ENCODE peak calls at places on chromosomes 12 and 14, in four cellular contexts. J is body of pancreas, C is NB4, I is IMR-90. Z is an unnamed sample.
A peak's percentile ranks its signal among the peaks of the same experiment; 100 is the strongest.

GRCh38 chr12:53324779-53325538 is 3.5 kb upstream of the AAAS start:
- DNase-seq in C (peak; percentile 96), J (peak; percentile 93), I (peak; percentile 84), Z (peak; percentile 93)

GRCh38 chr12:109523071-109523470 is 45.6 kb downstream of the UBE3B start:
- DNase-seq in J (no peak), I (no peak), C (no peak), Z (no peak)

GRCh38 chr14:20327005-20327869 is 5.8 kb downstream of the CCNB1IP1 start:
- DNase-seq in C (peak; percentile 76), J (no peak), I (peak; percentile 72), Z (no peak)

GRCh38 chr12:94073441-94074051 is 74.8 kb upstream of the PLXNC1 start:
- DNase-seq in J (no peak), C (no peak), I (peak; percentile 21), Z (no peak)

GRCh38 chr12:54967461-54967860 is 17.1 kb downstream of the TESPA1 start:
- DNase-seq in I (no peak), J (peak; percentile 14), C (no peak), Z (peak; percentile 33)

GRCh38 chr12:75479963-75480461 is 543 bp upstream of the GLIPR1 start:
- DNase-seq in J (no peak), I (peak; percentile 81), C (peak; percentile 45), Z (no peak)

GRCh38 chr14:85061256-85061655 is 468.7 kb upstream of the FLRT2 start:
- DNase-seq in C (no peak), I (no peak), J (no peak), Z (no peak)

GRCh38 chr12:76551482-76551888 is 8.1 kb downstream of the OSBPL8 start:
- DNase-seq in J (no peak), C (no peak), I (no peak), Z (no peak)

GRCh38 chr14:76077340-76077739 is 74.4 kb upstream of the GPATCH2L start:
- DNase-seq in C (no peak), I (no peak), J (no peak), Z (no peak)

GRCh38 chr12:126157575-126157966 is 1092.3 kb downstream of the AACS start:
- DNase-seq in C (no peak), I (no peak), J (peak; percentile 71), Z (no peak)
- TF ChIP-seq POLR2A in C (no peak), I (no peak), J (no peak), Z (no peak)

GRCh38 chr12:98869886-98870285 is 224.8 kb downstream of the APAF1 start:
- DNase-seq in I (no peak), C (no peak), J (no peak), Z (no peak)
- TF ChIP-seq POLR2A in I (no peak), C (no peak), J (no peak), Z (no peak)

GRCh38 chr12:103965255-103965589 is 450 bp upstream of the TDG start:
- DNase-seq in C (no peak), J (no peak), I (no peak), Z (no peak)
- TF ChIP-seq POLR2A in C (no peak), J (no peak), I (no peak), Z (no peak)

GRCh38 chr12:466039-466438 is 6.3 kb downstream of the B4GALNT3 start:
- DNase-seq in C (no peak), J (no peak), I (no peak), Z (peak; percentile 81)
- TF ChIP-seq POLR2A in C (no peak), J (no peak), I (no peak), Z (no peak)

GRCh38 chr14:64504310-64504896 is at the start of gene ZBTB1:
- DNase-seq in I (peak; percentile 86), J (peak; percentile 83), C (peak; percentile 95), Z (peak; percentile 83)
- TF ChIP-seq POLR2A in I (peak; percentile 91), J (peak; percentile 88), C (peak; percentile 59), Z (peak; percentile 74)

GRCh38 chr12:1104088-1104800 is 113.2 kb downstream of the ERC1 start:
- DNase-seq in J (no peak), C (no peak), I (no peak), Z (no peak)

GRCh38 chr12:1102088-1102487 is 111.1 kb downstream of the ERC1 start:
- DNase-seq in J (no peak), I (no peak), C (no peak), Z (no peak)

GRCh38 chr12:1099158-1099557 is 108.1 kb downstream of the ERC1 start:
- DNase-seq in I (no peak), J (no peak), C (no peak), Z (no peak)

GRCh38 chr12:1103632-1104031 is 112.6 kb downstream of the ERC1 start:
- DNase-seq in J (no peak), I (no peak), C (no peak), Z (no peak)

GRCh38 chr12:1103051-1103450 is 112.0 kb downstream of the ERC1 start:
- DNase-seq in C (no peak), J (no peak), I (no peak), Z (no peak)
- TF ChIP-seq POLR2A in C (no peak), J (no peak), I (no peak), Z (no peak)

GRCh38 chr12:132838464-132839080 is 9.9 kb upstream of the GOLGA3 start:
- DNase-seq in J (no peak), C (no peak), I (no peak), Z (no peak)

GRCh38 chr12:132837693-132838463 is 9.2 kb upstream of the GOLGA3 start:
- DNase-seq in I (no peak), J (no peak), C (no peak), Z (no peak)

GRCh38 chr12:132840536-132840935 is 11.9 kb upstream of the GOLGA3 start:
- DNase-seq in I (no peak), C (no peak), J (no peak), Z (no peak)

GRCh38 chr12:132841151-132841550 is 12.5 kb upstream of the GOLGA3 start:
- DNase-seq in C (no peak), J (no peak), I (no peak), Z (no peak)

GRCh38 chr12:132839558-132840235 is 11.0 kb upstream of the GOLGA3 start:
- DNase-seq in J (no peak), I (no peak), C (no peak), Z (no peak)
- TF ChIP-seq POLR2A in J (no peak), I (no peak), C (no peak), Z (no peak)

GRCh38 chr12:56753566-56753965 is 1.4 kb upstream of the PRIM1 start:
- DNase-seq in J (no peak), C (no peak), I (no peak), Z (no peak)

GRCh38 chr12:56749364-56749763 is 2.8 kb downstream of the PRIM1 start:
- DNase-seq in C (peak; percentile 43), I (no peak), J (no peak), Z (no peak)

GRCh38 chr12:56749853-56750252 is 2.3 kb downstream of the PRIM1 start:
- DNase-seq in I (no peak), C (no peak), J (no peak), Z (no peak)

GRCh38 chr12:56751712-56752598 is at the start of gene PRIM1:
- DNase-seq in C (peak; percentile 95), I (peak; percentile 66), J (peak; percentile 88), Z (peak; percentile 86)
- TF ChIP-seq POLR2A in C (peak; percentile 92), I (no peak), J (peak; percentile 67), Z (no peak)

Z was measured in stomach.